ENCODE peak calls at places on chromosomes 5 and 9, in four cellular contexts. W is endothelial cell, A is keratinocyte, V is progenitor cell of endocrine pancreas. O is an unnamed sample.

GRCh38 chr9:93576296-93577044 is at the start of gene PHF2:
- DNase-seq in W (no peak), A (no peak), V (no peak), O (peak)

GRCh38 chr5:127824126-127824525 is 120.9 kb downstream of the CCDC192 start:
- DNase-seq in W (no peak), A (no peak), V (no peak), O (no peak)

GRCh38 chr5:109653042-109653441 is 36.7 kb upstream of the MAN2A1 start:
- DNase-seq in W (no peak), A (no peak), V (no peak), O (no peak)

GRCh38 chr9:114611516-114612271 is 603 bp downstream of the TMEM268 start:
- DNase-seq in W (peak), A (no peak), V (peak), O (peak)

GRCh38 chr5:172361566-172362238 is 78.1 kb upstream of the UBTD2 start:
- DNase-seq in W (no peak), A (peak), V (no peak), O (no peak)

GRCh38 chr9:92961627-92962302 is 14.4 kb downstream of the FGD3 start:
- DNase-seq in W (no peak), A (no peak), V (no peak), O (peak)

GRCh38 chr9:109893222-109893621 is 113.2 kb downstream of the PALM2AKAP2 start:
- DNase-seq in W (no peak), A (no peak), V (no peak), O (no peak)

GRCh38 chr9:3330792-3331420 is 194.9 kb downstream of the RFX3 start:
- DNase-seq in W (no peak), A (no peak), V (no peak), O (no peak)

GRCh38 chr5:141528401-141528984 is 39.6 kb downstream of the PCDHGC5 start:
- DNase-seq in W (no peak), A (no peak), V (no peak), O (no peak)

GRCh38 chr5:177520906-177521513 is 4.2 kb upstream of the DDX41 start:
- DNase-seq in W (no peak), A (no peak), V (no peak), O (no peak)

GRCh38 chr5:44454002-44454401 is 64.8 kb upstream of the FGF10 start:
- DNase-seq in W (no peak), A (no peak), V (no peak), O (no peak)

GRCh38 chr9:107000218-107000617 is 137.3 kb downstream of the ZNF462 start:
- DNase-seq in W (no peak), A (peak), V (no peak), O (no peak)

GRCh38 chr9:34331191-34331590 is 1.8 kb downstream of the NUDT2 start:
- DNase-seq in W (no peak), A (no peak), V (no peak), O (no peak)
- TF ChIP-seq CTCF in W (no peak), A (no peak), V (no peak), O (no peak)

GRCh38 chr5:168808217-168808616 is 229.0 kb upstream of the PANK3 start:
- DNase-seq in W (no peak), A (no peak), V (no peak), O (no peak)
- TF ChIP-seq CTCF in W (no peak), A (no peak), V (no peak), O (no peak)

GRCh38 chr9:131865446-131866195 is 125.7 kb upstream of the RAPGEF1 start:
- DNase-seq in W (no peak), A (no peak), V (no peak), O (no peak)

GRCh38 chr9:131860430-131860829 is 120.6 kb upstream of the RAPGEF1 start:
- DNase-seq in W (no peak), A (no peak), V (no peak), O (no peak)

GRCh38 chr9:131867611-131868192 is 127.8 kb upstream of the RAPGEF1 start:
- DNase-seq in W (no peak), A (no peak), V (no peak), O (no peak)

GRCh38 chr9:131862261-131862660 is 122.4 kb upstream of the RAPGEF1 start:
- DNase-seq in W (no peak), A (no peak), V (no peak), O (no peak)

GRCh38 chr9:131864531-131864930 is 124.7 kb upstream of the RAPGEF1 start:
- DNase-seq in W (no peak), A (no peak), V (no peak), O (no peak)
- TF ChIP-seq CTCF in W (no peak), A (no peak), V (no peak), O (no peak)

DNA sequence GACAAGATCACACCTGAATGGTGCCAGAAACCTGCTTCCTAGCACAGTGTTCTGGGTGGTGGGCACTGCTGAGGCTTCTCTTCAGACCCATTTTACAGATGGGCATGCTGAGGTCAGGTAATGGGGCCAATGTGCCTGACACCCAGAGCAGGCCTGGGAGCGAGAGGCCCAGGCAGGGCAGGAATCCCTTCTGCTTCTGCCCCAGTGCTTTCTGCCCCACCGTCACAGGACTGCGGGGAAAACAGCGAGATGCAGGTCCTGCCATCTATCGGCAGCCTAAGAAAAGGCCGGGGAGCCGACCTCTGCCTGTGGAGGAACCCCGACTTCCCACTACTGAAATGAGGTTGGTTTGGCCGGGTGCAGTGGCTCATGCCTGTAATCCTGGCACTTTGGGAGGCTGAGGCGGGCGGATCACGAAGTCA is 22.8 kb upstream of the RNU6ATAC start:
- DNase-seq in W (no peak), A (no peak), V (no peak), O (no peak)
- TF ChIP-seq CTCF in W (no peak), A (no peak), V (no peak), O (no peak)

DNA sequence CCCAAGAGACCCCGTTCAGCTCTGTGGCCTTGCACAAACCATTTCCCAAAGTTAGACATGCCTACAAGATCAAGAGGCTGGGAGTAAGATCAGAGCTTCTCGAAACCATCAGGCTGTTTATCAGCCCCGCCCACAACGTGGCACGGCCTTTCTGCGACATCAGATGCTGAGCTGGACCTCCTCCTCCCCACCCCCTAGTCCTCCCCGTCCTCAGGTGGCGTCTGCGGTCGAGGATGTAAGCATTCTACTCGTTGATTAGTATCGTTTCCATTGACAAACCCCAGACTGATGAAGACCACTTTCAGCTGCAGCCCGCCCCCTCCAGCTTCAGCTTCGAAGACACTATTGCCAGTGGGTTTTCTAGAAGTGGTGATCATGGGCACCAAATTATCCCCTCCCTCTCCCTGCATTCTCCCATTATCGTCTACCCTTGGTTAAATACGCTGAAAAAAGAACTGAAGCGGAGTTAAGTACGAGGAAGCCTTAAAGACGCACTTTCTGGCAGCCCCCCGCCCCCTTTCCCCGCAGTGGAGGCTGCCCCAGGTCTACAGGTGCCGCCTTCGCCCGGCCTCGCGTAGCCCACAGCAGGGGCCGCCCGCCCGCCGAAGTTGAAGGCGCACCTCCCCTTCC is 1.1 kb downstream of the PPIC start:
- DNase-seq in W (peak), A (no peak), V (no peak), O (peak)
- TF ChIP-seq CTCF in W (no peak), A (peak), V (no peak), O (no peak)

GRCh38 chr5:118060833-118061232 is 927.5 kb downstream of the DTWD2 start:
- DNase-seq in W (no peak), A (no peak), V (no peak), O (no peak)
- TF ChIP-seq CTCF in W (peak), A (no peak), V (peak), O (no peak)

GRCh38 chr5:45795458-45795857 is 99.3 kb upstream of the HCN1 start:
- DNase-seq in W (no peak), A (no peak), V (no peak), O (no peak)
- TF ChIP-seq CTCF in W (no peak), A (no peak), V (no peak), O (no peak)

GRCh38 chr5:181231444-181231843 is 8.4 kb downstream of the TRIM41 start:
- DNase-seq in W (no peak), A (no peak), V (no peak), O (no peak)
- TF ChIP-seq CTCF in W (no peak), A (no peak), V (no peak), O (no peak)